ENCODE peak calls at places on chromosomes 6 and 20, in eight cellular contexts. C is astrocyte of the cerebellum, F is thoracic aorta, Q is suprapubic skin, Y is tibial artery, P is progenitor cell of endocrine pancreas, J is pancreas, M is SK-N-SH. R is an unnamed sample.

GRCh38 chr6:51913265-51913664 is 174.1 kb downstream of the PKHD1 start:
- DNase-seq in C (no peak), F (no peak), Q (no peak), Y (no peak), P (no peak), J (no peak), M (no peak), R (no peak)

GRCh38 chr6:158667360-158667981 is 17.6 kb downstream of the SYTL3 start:
- DNase-seq in C (no peak), F (no peak), Q (no peak), Y (no peak), P (no peak), J (no peak), M (no peak), R (no peak)

GRCh38 chr20:46139908-46140482 is 21.9 kb downstream of the CD40 start:
- DNase-seq in C (no peak), F (no peak), Q (no peak), Y (no peak), P (no peak), J (no peak), M (peak), R (no peak)

GRCh38 chr20:59678951-59679350 is 74.6 kb downstream of the PHACTR3 start:
- DNase-seq in C (no peak), F (no peak), Q (no peak), Y (no peak), P (no peak), J (no peak), M (no peak), R (no peak)

GRCh38 chr20:5426026-5426425 is 109.3 kb upstream of the PROKR2 start:
- DNase-seq in C (no peak), F (no peak), Q (no peak), Y (no peak), P (no peak), J (no peak), M (no peak), R (no peak)

GRCh38 chr20:53949319-53949839 is 121.0 kb downstream of the BCAS1 start:
- DNase-seq in C (peak), F (no peak), Q (no peak), Y (peak), P (no peak), J (no peak), M (no peak), R (no peak)

GRCh38 chr6:130761286-130761685 is 65.9 kb upstream of the SMLR1 start:
- DNase-seq in C (no peak), F (no peak), Q (no peak), Y (no peak), P (no peak), J (no peak), M (no peak), R (no peak)

GRCh38 chr6:43983632-43984031 is 143.6 kb downstream of the MRPL14 start:
- DNase-seq in C (no peak), F (no peak), Q (peak), Y (peak), P (no peak), J (no peak), M (peak), R (no peak)

GRCh38 chr6:139970591-139970991 is 596.1 kb upstream of the CITED2 start:
- DNase-seq in C (no peak), F (no peak), Q (no peak), Y (no peak), P (no peak), J (no peak), M (no peak), R (no peak)

GRCh38 chr6:114304304-114304887 is 38.4 kb downstream of the HS3ST5 start:
- DNase-seq in C (peak), F (no peak), Q (no peak), Y (no peak), P (no peak), J (no peak), M (no peak), R (no peak)

GRCh38 chr20:20593447-20594170 is 118.8 kb downstream of the RALGAPA2 start:
- DNase-seq in C (no peak), F (no peak), Q (no peak), Y (no peak), P (no peak), J (no peak), M (peak), R (no peak)

GRCh38 chr6:125986295-125986955 is at the start of gene TRMT11:
- DNase-seq in C (peak), F (peak), Q (peak), Y (peak), P (peak), J (peak), M (peak), R (peak)
- TF ChIP-seq CTCF in C (peak), F (no peak), Q (no peak), Y (no peak), P (peak), J (no peak), M (no peak), R (no peak)

DNA sequence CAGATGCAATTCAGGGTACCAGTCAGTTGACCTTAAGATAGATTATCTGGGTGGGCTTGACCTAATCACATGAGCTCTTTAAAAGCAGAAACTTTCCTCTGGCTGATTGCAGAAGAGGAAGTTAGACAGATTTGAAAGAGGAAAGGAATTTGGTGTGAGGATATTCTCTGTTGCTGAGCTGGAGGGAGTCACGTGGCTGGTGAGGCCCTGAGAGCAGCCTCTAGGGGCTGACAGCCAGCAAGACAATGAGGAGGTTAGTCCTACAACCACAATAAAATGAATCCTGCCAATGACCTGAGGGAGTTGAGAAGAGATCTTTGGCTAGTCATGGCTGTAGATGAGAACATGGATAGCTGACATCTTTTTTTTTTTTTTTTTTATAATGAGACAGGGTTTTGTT is 87.0 kb upstream of the B3GAT2 start:
- DNase-seq in C (no peak), F (no peak), Q (no peak), Y (no peak), P (no peak), J (no peak), M (no peak), R (no peak)
- TF ChIP-seq CTCF in C (no peak), F (no peak), Q (no peak), Y (no peak), P (no peak), J (no peak), M (no peak), R (no peak)

GRCh38 chr20:58251348-58251978 is 23.0 kb upstream of the ANKRD60 start:
- DNase-seq in C (no peak), F (no peak), Q (no peak), Y (no peak), P (no peak), J (no peak), M (no peak), R (no peak)

GRCh38 chr20:58256307-58256706 is 27.9 kb upstream of the ANKRD60 start:
- DNase-seq in C (no peak), F (no peak), Q (no peak), Y (no peak), P (no peak), J (no peak), M (no peak), R (no peak)

GRCh38 chr20:58256842-58257241 is 28.4 kb upstream of the ANKRD60 start:
- DNase-seq in C (no peak), F (no peak), Q (no peak), Y (no peak), P (no peak), J (no peak), M (no peak), R (no peak)

GRCh38 chr20:58251979-58252591 is 23.6 kb upstream of the ANKRD60 start:
- DNase-seq in C (peak), F (no peak), Q (no peak), Y (no peak), P (no peak), J (no peak), M (no peak), R (no peak)

DNA sequence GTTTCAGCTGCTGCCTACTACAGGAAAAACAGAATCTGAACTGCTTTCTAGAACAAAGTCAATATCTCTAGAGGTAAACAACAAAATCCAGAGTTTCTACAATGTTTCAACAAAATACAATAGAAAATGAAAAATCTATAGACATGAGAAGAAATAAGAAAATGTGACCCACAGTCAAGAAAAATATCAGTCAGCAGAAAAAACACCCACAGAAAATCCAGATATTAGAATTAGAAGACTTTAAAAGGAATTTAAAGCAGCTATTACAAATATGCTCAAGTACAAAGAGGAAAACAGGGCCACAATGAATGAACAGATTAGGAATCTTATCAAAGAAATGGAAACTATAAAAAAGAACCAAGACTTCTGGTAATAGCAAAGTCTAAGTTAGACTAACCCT is 26.4 kb upstream of the ANKRD60 start:
- DNase-seq in C (no peak), F (no peak), Q (no peak), Y (no peak), P (no peak), J (no peak), M (no peak), R (no peak)
- TF ChIP-seq CTCF in C (no peak), F (no peak), Q (no peak), Y (no peak), P (no peak), J (no peak), M (no peak), R (no peak)

GRCh38 chr20:25319241-25320034 is 71.2 kb downstream of the ABHD12 start:
- DNase-seq in C (no peak), F (no peak), Q (no peak), Y (no peak), P (no peak), J (no peak), M (no peak), R (no peak)
- TF ChIP-seq CTCF in C (no peak), F (no peak), Q (no peak), Y (no peak), P (no peak), J (no peak), M (no peak), R (no peak)

DNA sequence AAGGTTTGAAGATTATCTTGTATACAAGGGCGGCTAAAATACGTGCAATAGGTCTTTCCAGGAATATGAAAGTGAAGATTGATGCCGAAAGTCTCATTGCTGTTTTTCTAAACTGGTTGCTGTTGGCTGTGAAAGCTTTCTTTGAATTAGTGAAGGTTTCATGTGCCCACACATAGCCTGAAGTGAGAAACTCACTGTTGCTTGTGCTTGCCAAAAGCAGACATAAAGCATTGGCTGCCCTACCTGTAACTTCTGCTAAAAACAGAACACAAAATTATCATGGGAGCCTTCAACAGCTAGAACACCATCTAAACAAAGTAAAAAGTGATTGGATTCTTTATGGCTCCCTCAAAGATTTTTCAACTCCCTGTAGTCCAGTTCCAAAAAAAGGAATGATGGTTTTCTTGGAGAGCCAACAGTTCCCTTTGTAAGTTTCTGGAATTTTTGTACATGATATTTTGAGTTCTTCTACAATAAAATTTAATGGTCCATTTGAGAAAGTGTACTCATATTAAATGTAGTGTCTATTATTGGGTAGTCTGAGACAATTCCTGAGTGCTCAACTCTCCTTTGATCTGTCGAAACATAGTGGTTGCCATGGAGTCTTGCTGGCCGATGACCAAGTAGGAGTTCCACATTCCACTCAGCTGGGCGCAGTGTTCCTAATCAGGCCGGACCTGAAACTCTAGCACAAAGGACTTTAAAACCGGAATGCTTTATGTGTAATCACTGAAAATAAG is 68.5 kb downstream of the PLEKHG1 start:
- DNase-seq in C (peak), F (peak), Q (peak), Y (peak), P (peak), J (peak), M (no peak), R (peak)
- TF ChIP-seq CTCF in C (peak), F (peak), Q (no peak), Y (no peak), P (peak), J (no peak), M (no peak), R (no peak)

DNA sequence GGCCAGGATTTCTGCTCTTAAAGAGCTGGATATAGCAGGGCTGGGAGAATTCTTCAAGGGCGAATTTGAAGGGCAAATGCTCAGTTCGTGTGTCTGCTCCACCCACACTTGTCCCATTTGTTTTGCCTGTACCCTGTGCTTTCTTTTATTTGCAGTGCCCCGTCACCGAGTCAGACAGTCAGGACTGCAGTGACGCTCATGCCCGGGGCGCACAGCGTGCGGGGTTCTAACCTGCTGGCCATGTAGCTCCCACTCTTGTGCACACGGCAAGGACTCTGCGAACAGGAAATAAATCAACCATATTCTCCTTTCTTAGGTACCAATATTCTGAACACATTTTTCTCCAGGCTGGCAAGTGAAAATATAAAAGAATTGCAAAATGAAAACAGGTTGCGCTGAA is 17.7 kb downstream of the LYRM4 start:
- DNase-seq in C (no peak), F (no peak), Q (no peak), Y (no peak), P (no peak), J (no peak), M (no peak), R (no peak)
- TF ChIP-seq CTCF in C (no peak), F (no peak), Q (no peak), Y (no peak), P (no peak), J (no peak), M (no peak), R (no peak)

DNA sequence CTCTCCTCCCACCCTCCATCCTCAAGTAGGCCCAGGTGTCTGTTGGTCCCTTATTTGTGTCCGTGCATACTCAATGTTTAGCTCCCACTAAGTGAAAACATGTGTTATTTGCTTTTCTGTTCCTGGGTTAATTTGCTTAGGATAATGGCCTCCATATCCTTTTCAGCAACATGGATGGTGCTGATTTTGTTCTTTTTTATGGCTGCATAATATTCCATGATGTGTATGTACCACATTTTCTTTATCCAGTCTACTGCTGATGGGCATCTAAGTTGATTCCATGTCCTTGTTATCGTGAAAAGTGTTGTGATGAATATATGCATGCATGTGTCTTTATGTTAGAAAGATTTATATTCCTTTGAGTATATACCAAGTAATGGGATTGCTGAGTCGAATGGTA is 314.9 kb upstream of the IRAK1BP1 start:
- DNase-seq in C (no peak), F (no peak), Q (no peak), Y (no peak), P (no peak), J (no peak), M (no peak), R (no peak)
- TF ChIP-seq CTCF in C (no peak), F (no peak), Q (no peak), Y (no peak), P (no peak), J (no peak), M (no peak), R (no peak)